ENCODE peak calls at places on chromosomes 13 and 19, in four cellular contexts. L is ovary, M is spleen, Z is BJ. E is an unnamed sample.

GRCh38 chr19:4633140-4633967 is 6.0 kb upstream of the TNFAIP8L1 start:
- DNase-seq in Z (no peak), M (peak), L (no peak), E (no peak)

GRCh38 chr13:23993439-23993980 is 96.2 kb upstream of the C1QTNF9B start:
- DNase-seq in L (no peak), Z (no peak), M (no peak), E (no peak)

GRCh38 chr13:22049384-22049783 is 378.5 kb downstream of the FGF9 start:
- DNase-seq in Z (peak), M (no peak), L (no peak), E (no peak)

GRCh38 chr19:6735181-6735891 is 2.0 kb downstream of the GPR108 start:
- DNase-seq in L (no peak), M (no peak), Z (no peak), E (no peak)

GRCh38 chr19:33705090-33705847 is 83.5 kb downstream of the CHST8 start:
- DNase-seq in M (peak), Z (no peak), L (peak), E (no peak)

GRCh38 chr13:47592256-47592655 is 408.8 kb downstream of the SUCLA2 start:
- DNase-seq in Z (no peak), M (no peak), L (no peak), E (no peak)

GRCh38 chr13:112851107-112852046 is 117.6 kb upstream of the MCF2L start:
- DNase-seq in M (peak), L (no peak), Z (no peak), E (no peak)

GRCh38 chr13:35475131-35475959 is 1.1 kb downstream of the MAB21L1 start:
- DNase-seq in Z (no peak), L (peak), M (peak), E (no peak)

GRCh38 chr19:38693380-38694223 is 46.2 kb downstream of the ACTN4 start:
- DNase-seq in Z (no peak), L (no peak), M (peak), E (no peak)

GRCh38 chr19:51029718-51030117 is 3.3 kb upstream of the KLK11 start:
- DNase-seq in L (no peak), Z (no peak), M (no peak), E (no peak)

GRCh38 chr13:38381840-38382239 is 32.2 kb downstream of the UFM1 start:
- DNase-seq in Z (no peak), L (no peak), M (no peak), E (no peak)

GRCh38 chr19:4831351-4832340 is at the start of gene TICAM1:
- DNase-seq in M (peak), Z (no peak), L (peak), E (no peak)

GRCh38 chr13:94978516-94978915 is 266.2 kb upstream of the SOX21 start:
- DNase-seq in Z (no peak), M (no peak), L (no peak), E (no peak)

GRCh38 chr13:23445794-23446193 is 12.3 kb upstream of the SACS start:
- DNase-seq in M (no peak), L (no peak), Z (no peak), E (no peak)

GRCh38 chr13:40515702-40516101 is 150.7 kb downstream of the FOXO1 start:
- DNase-seq in L (no peak), M (no peak), Z (no peak), E (no peak)

GRCh38 chr13:87661471-87661870 is 9.7 kb upstream of the SLITRK5 start:
- DNase-seq in Z (no peak), L (no peak), M (no peak), E (no peak)

GRCh38 chr19:8615022-8615421 is 4.5 kb upstream of the ADAMTS10 start:
- DNase-seq in L (no peak), M (no peak), Z (no peak), E (no peak)

GRCh38 chr13:112726018-112726767 is 36.4 kb downstream of the ATP11A start:
- DNase-seq in M (peak), Z (no peak), L (peak), E (no peak)

GRCh38 chr19:40320558-40320935 is 27.6 kb downstream of the C19orf47 start:
- DNase-seq in L (peak), M (no peak), Z (no peak), E (no peak)

GRCh38 chr19:35587326-35587725 is 1.4 kb downstream of the PMIS2 start:
- DNase-seq in L (no peak), M (no peak), Z (no peak), E (no peak)

GRCh38 chr19:38173324-38174041 is 50.5 kb downstream of the DPF1 start:
- DNase-seq in M (peak), Z (no peak), L (no peak), E (peak)

GRCh38 chr13:98415326-98416070 is 161.4 kb downstream of the STK24 start:
- DNase-seq in Z (no peak), L (no peak), M (no peak), E (no peak)

GRCh38 chr13:101773062-101773461 is 320.6 kb downstream of the ITGBL1 start:
- DNase-seq in M (no peak), L (no peak), Z (no peak), E (no peak)

GRCh38 chr13:41601718-41602445 is 144.5 kb downstream of the RGCC start:
- DNase-seq in L (no peak), M (no peak), Z (no peak), E (peak)

GRCh38 chr19:18783958-18784785 is 6.9 kb downstream of the COMP start:
- DNase-seq in Z (no peak), L (no peak), M (no peak), E (no peak)

GRCh38 chr19:55251296-55252081 is 7.3 kb downstream of the PPP6R1 start:
- DNase-seq in Z (no peak), M (peak), L (peak), E (no peak)

GRCh38 chr13:45718063-45718462 is 15.9 kb downstream of the CBY2 start:
- DNase-seq in M (no peak), L (no peak), Z (no peak), E (no peak)

GRCh38 chr19:35168261-35168660 is 13.7 kb downstream of the FXYD5 start:
- DNase-seq in Z (no peak), L (no peak), M (no peak), E (no peak)

GRCh38 chr19:4556574-4557185 is 2.8 kb downstream of the SEMA6B start:
- DNase-seq in Z (no peak), L (no peak), M (no peak), E (no peak)

GRCh38 chr13:45411631-45412030 is 6.5 kb downstream of the SLC25A30 start:
- DNase-seq in L (no peak), M (no peak), Z (no peak), E (no peak)

GRCh38 chr19:7852851-7853759 is 21.1 kb downstream of the PRR36 start:
- DNase-seq in Z (no peak), L (peak), M (peak), E (no peak)

GRCh38 chr13:57624565-57625435 is 6.7 kb upstream of the PCDH17 start:
- DNase-seq in Z (no peak), L (no peak), M (no peak), E (no peak)

GRCh38 chr13:37481005-37481857 is 117.3 kb downstream of the POSTN start:
- DNase-seq in M (no peak), L (no peak), Z (no peak), E (no peak)

GRCh38 chr13:20161275-20161950 is 561 bp upstream of the GJA3 start:
- DNase-seq in L (no peak), Z (no peak), M (peak), E (no peak)

GRCh38 chr19:45451181-45451849 is 16.5 kb upstream of the FOSB start:
- DNase-seq in L (peak), M (no peak), Z (no peak), E (no peak)

GRCh38 chr13:113922412-113923118 is 51.3 kb downstream of the C13orf46 start:
- DNase-seq in M (peak), Z (no peak), L (peak), E (no peak)

GRCh38 chr13:40789275-40790231 is at the start of gene SLC25A15:
- DNase-seq in Z (no peak), L (peak), M (peak), E (no peak)

GRCh38 chr19:43779147-43779819 is 1.5 kb downstream of the KCNN4 start:
- DNase-seq in Z (no peak), M (peak), L (no peak), E (no peak)

GRCh38 chr13:37168151-37168550 is 62.7 kb upstream of the CSNK1A1L start:
- DNase-seq in M (no peak), L (no peak), Z (no peak), E (no peak)

DNA sequence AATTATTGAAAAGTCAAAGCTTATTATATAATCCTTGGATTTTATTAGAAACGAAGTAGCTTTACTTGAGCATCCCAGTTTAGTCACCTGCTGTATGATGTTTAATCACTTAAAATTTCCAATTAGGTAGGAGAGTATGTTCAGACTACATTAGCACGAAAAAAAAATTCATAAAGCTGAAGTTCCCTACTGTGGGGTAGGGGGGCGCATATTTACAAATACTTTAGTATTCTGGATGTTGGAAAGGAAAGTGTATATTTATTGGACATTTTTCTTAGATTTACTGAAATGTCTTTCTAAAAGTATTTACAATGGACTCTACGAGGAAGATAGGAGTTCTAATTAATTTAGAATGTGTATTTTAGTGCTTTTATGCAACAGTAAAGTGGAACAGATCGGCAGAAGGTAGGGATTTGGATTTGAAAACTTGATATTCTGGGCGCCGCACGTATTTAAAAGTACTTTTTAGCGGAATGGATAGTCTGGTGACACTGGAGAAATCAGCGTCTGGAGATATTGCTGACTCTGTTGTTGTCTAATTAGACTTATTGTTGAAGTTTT is 1.9 kb downstream of the CDK8 start:
- DNase-seq in L (no peak), M (no peak), Z (no peak), E (no peak)
- TF ChIP-seq CTCF in L (no peak), M (no peak), Z (peak), E (peak)

GRCh38 chr19:32676895-32677359 is 1.3 kb downstream of the RGS9BP start:
- DNase-seq in Z (no peak), M (no peak), L (no peak), E (no peak)

GRCh38 chr19:32676186-32676894 is 692 bp downstream of the RGS9BP start:
- DNase-seq in L (peak), M (peak), Z (no peak), E (no peak)

GRCh38 chr19:32674959-32675719 is at the start of gene ANKRD27:
- DNase-seq in M (peak), Z (peak), L (peak), E (peak)

GRCh38 chr19:32675720-32676185 is at the start of gene RGS9BP:
- DNase-seq in M (peak), L (peak), Z (no peak), E (no peak)

GRCh38 chr19:32677657-32678056 is 2.0 kb downstream of the RGS9BP start:
- DNase-seq in Z (no peak), L (no peak), M (peak), E (no peak)
- TF ChIP-seq CTCF in Z (no peak), L (no peak), M (no peak), E (no peak)

GRCh38 chr13:33542309-33543088 is 256.9 kb upstream of the STARD13 start:
- DNase-seq in M (peak), L (peak), Z (peak), E (peak)
- TF ChIP-seq CTCF in M (peak), L (peak), Z (peak), E (peak)

GRCh38 chr13:59603646-59604045 is 560.1 kb downstream of the DIAPH3 start:
- DNase-seq in Z (no peak), L (no peak), M (no peak), E (no peak)
- TF ChIP-seq CTCF in Z (no peak), L (no peak), M (no peak), E (no peak)

DNA sequence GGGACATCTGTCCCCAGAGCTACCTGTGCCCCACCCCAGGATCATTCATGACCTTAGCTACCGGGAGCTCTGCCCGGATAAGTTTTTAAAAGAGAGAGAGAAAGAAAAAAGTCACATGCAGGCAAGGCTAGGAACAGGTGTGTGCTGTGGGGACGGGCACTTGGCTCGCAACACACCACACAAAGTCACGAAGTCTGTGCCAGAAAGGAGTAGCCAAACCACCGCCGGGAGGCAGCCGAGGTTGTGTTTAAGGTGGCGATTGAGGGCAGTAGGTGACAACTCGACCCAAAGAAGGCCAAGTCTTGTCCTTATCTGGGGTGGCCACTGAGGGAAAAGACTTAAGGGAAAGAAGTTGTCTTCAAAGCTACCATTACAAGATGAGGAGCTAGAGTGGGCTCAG is 4.6 kb upstream of the TSHZ3 start:
- DNase-seq in M (no peak), Z (no peak), L (no peak), E (no peak)
- TF ChIP-seq CTCF in M (no peak), Z (no peak), L (no peak), E (no peak)

DNA sequence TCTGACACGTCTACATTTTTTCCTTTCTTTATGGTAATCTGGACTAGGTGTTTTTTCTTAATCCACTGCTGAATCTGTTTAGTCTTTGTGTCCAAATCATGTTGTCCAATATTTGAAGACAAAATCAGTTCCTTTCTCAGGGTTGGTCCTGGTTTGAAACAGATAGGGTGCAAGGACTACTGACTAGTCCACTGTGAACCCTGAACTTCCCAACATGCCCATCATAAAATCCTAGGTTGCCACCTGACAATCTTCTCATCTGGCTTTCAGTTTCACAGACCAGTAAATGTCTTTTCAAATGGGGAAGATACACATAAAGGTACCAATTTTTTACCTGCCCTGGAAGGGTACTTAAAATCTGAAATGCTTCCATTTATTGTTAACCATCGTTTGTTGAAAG is 12.7 kb downstream of the GTF3A start:
- DNase-seq in Z (no peak), L (no peak), M (no peak), E (no peak)
- TF ChIP-seq CTCF in Z (no peak), L (no peak), M (no peak), E (no peak)

GRCh38 chr13:81488021-81488420 is 1147.1 kb upstream of the SPRY2 start:
- DNase-seq in Z (no peak), M (no peak), L (no peak), E (no peak)

GRCh38 chr13:81493144-81493543 is 1152.2 kb upstream of the SPRY2 start:
- DNase-seq in M (no peak), L (no peak), Z (no peak), E (no peak)

DNA sequence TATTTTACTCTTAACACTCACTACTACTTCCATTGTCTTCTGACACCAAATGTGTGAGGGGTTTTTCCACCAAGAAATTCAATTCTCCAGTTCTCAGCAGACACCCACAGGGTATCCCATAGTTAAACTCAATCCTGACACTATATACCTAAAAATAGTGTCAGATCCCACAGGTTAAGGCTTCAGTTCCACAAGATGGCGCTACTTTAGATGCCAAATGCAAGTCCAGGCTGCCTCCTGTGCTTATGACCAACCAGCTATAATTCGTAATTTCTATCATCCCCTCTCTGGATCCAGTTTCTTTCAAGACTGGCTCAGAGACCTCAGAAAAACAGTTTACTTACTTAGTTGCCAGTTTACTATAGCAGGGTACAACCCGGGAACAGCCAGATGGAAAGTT is 1146.2 kb upstream of the SPRY2 start:
- DNase-seq in M (no peak), L (no peak), Z (no peak), E (no peak)
- TF ChIP-seq CTCF in M (no peak), L (no peak), Z (no peak), E (no peak)

GRCh38 chr19:30691767-30692516 is 319.8 kb downstream of the ZNF536 start:
- DNase-seq in L (no peak), Z (no peak), M (no peak), E (no peak)
- TF ChIP-seq CTCF in L (no peak), Z (no peak), M (no peak), E (no peak)

GRCh38 chr19:17743874-17744273 is 7.4 kb upstream of the FCHO1 start:
- DNase-seq in M (no peak), Z (no peak), L (no peak), E (no peak)
- TF ChIP-seq CTCF in M (no peak), Z (no peak), L (no peak), E (no peak)

E was measured in AG09309.